ENCODE peak calls at places on chromosomes 6 and 20, in five cellular contexts. M is glomerular endothelial cell; I is astrocyte of the spinal cord; Z is activated CD8-positive, alpha-beta memory T cell treated with anti-CD3 and anti-CD28 coated beads for 4 hours; S is right lobe of liver. E is an unnamed sample.

GRCh38 chr6:127484207-127484858 is 25.1 kb upstream of the KIAA0408 start:
- DNase-seq in Z (no peak), I (peak; percentile 78), M (no peak), S (no peak), E (peak; percentile 36)

GRCh38 chr6:131199568-131200272 is 64.5 kb downstream of the AKAP7 start:
- DNase-seq in M (peak; percentile 42), S (no peak), I (peak; percentile 75), Z (peak; percentile 52), E (peak; percentile 38)

GRCh38 chr6:80468398-80468797 is 361.9 kb downstream of the BCKDHB start:
- DNase-seq in Z (no peak), I (no peak), S (no peak), M (no peak), E (no peak)

GRCh38 chr20:32333181-32333987 is 24.7 kb upstream of the ASXL1 start:
- DNase-seq in Z (no peak), S (no peak), M (no peak), I (no peak), E (no peak)

GRCh38 chr6:53770690-53771320 is 24.0 kb upstream of the LRRC1 start:
- DNase-seq in S (no peak), I (no peak), M (no peak), Z (no peak), E (no peak)

GRCh38 chr6:107075951-107076381 is 39.3 kb downstream of the BEND3 start:
- DNase-seq in M (no peak), S (no peak), I (peak; percentile 27), Z (no peak), E (peak; percentile 26)

GRCh38 chr6:121349596-121349995 is 15.3 kb upstream of the TBC1D32 start:
- DNase-seq in S (no peak), Z (no peak), M (no peak), I (no peak), E (no peak)

GRCh38 chr6:4134841-4135664 is at the start of gene ECI2:
- DNase-seq in S (no peak), M (no peak), I (no peak), Z (peak; percentile 19), E (no peak)

GRCh38 chr20:46117704-46118467 is at the start of gene CD40:
- DNase-seq in I (peak; percentile 59), S (peak; percentile 90), Z (peak; percentile 37), M (peak; percentile 25), E (peak; percentile 30)

GRCh38 chr6:33078919-33079521 is 3.2 kb downstream of the HLA-DPB1 start:
- DNase-seq in S (no peak), I (no peak), M (no peak), Z (no peak), E (no peak)

GRCh38 chr6:87164004-87164403 is 8.6 kb downstream of the ZNF292 start:
- DNase-seq in Z (no peak), M (no peak), S (no peak), I (no peak), E (no peak)

GRCh38 chr6:70563540-70563939 is 3.2 kb upstream of the SDHAF4 start:
- DNase-seq in I (peak; percentile 35), S (no peak), Z (no peak), M (no peak), E (no peak)

GRCh38 chr6:166997768-166998255 is 1.4 kb upstream of the CEP43 start:
- DNase-seq in S (peak; percentile 69), I (peak; percentile 69), M (no peak), Z (no peak), E (peak; percentile 53)

GRCh38 chr6:160124007-160124406 is 2.4 kb downstream of the SLC22A1 start:
- DNase-seq in Z (no peak), M (no peak), I (no peak), S (peak; percentile 76), E (no peak)

GRCh38 chr6:95364016-95364604 is 213.2 kb upstream of the MANEA start:
- DNase-seq in S (no peak), Z (no peak), I (peak; percentile 11), M (no peak), E (no peak)

GRCh38 chr6:138088307-138088744 is 18.9 kb downstream of the PERP start:
- DNase-seq in I (peak; percentile 91), S (no peak), M (no peak), Z (no peak), E (peak; percentile 76)